ENCODE peak calls at places on chromosomes 2 and 18, in six cellular contexts. D is body of pancreas; Q is breast epithelium; R is uterus; T is naive thymus-derived CD4-positive, alpha-beta T cell; X is MM.1S. C is an unnamed sample.

GRCh38 chr2:8412082-8412481 is 269.8 kb upstream of the ID2 start:
- DNase-seq in R (no peak), X (no peak), Q (no peak), T (no peak), D (peak; percentile 79), C (no peak)

GRCh38 chr2:74250189-74250631 is 51.8 kb downstream of the MTHFD2 start:
- DNase-seq in X (peak; percentile 67), D (peak; percentile 62), T (peak; percentile 54), R (peak; percentile 45), Q (no peak), C (peak; percentile 50)

GRCh38 chr2:132790232-132790755 is 120.3 kb upstream of the LYPD1 start:
- DNase-seq in T (no peak), X (no peak), Q (no peak), D (no peak), R (no peak), C (no peak)

GRCh38 chr2:16729901-16730300 is 64.3 kb upstream of the CYRIA start:
- DNase-seq in Q (no peak), T (no peak), R (no peak), X (no peak), D (no peak), C (no peak)

GRCh38 chr2:225894240-225894980 is 494.9 kb downstream of the NYAP2 start:
- DNase-seq in R (no peak), Q (no peak), D (no peak), X (no peak), T (no peak), C (no peak)

GRCh38 chr2:149418065-149418464 is 87.7 kb downstream of the LYPD6 start:
- DNase-seq in T (no peak), X (no peak), D (no peak), Q (no peak), R (no peak), C (no peak)

GRCh38 chr18:57441395-57441794 is 6.2 kb downstream of the ONECUT2 start:
- DNase-seq in D (no peak), X (no peak), R (no peak), Q (no peak), T (no peak), C (no peak)

GRCh38 chr2:138421971-138422335 is 79.6 kb upstream of the SPOPL start:
- DNase-seq in X (no peak), Q (no peak), T (no peak), R (no peak), D (peak; percentile 5), C (no peak)

GRCh38 chr2:217127744-217128143 is 267.9 kb upstream of the TNP1 start:
- DNase-seq in X (no peak), Q (no peak), T (no peak), R (no peak), D (no peak), C (no peak)

GRCh38 chr18:36017232-36017631 is 44.8 kb downstream of the RMP24 start:
- DNase-seq in T (no peak), Q (no peak), D (no peak), R (no peak), X (no peak), C (no peak)

GRCh38 chr2:50720695-50721314 is 311.1 kb downstream of the NRXN1 start:
- DNase-seq in R (no peak), D (no peak), X (no peak), Q (no peak), T (no peak), C (no peak)

GRCh38 chr18:77422974-77423373 is 173.3 kb downstream of the GALR1 start:
- DNase-seq in X (no peak), T (no peak), D (no peak), R (no peak), Q (no peak), C (no peak)

GRCh38 chr2:67008114-67008513 is 389.0 kb upstream of the ETAA1 start:
- DNase-seq in Q (no peak), R (no peak), D (no peak), X (no peak), T (no peak), C (no peak)

GRCh38 chr2:19799881-19800780 is 101.7 kb downstream of the TTC32 start:
- DNase-seq in D (no peak), T (no peak), R (no peak), Q (no peak), X (no peak), C (no peak)

GRCh38 chr2:172496096-172496709 is 59.7 kb upstream of the PDK1 start:
- DNase-seq in D (no peak), Q (no peak), T (peak; percentile 82), X (no peak), R (no peak), C (no peak)

GRCh38 chr2:178397002-178397605 is 53.9 kb downstream of the PRKRA start:
- DNase-seq in D (no peak), Q (no peak), R (no peak), X (peak; percentile 71), T (peak; percentile 30), C (no peak)

GRCh38 chr2:160167089-160167488 is 33.0 kb downstream of the ITGB6 start:
- DNase-seq in D (no peak), R (no peak), X (no peak), T (no peak), Q (no peak), C (no peak)

GRCh38 chr2:102355526-102356380 is at the start of gene IL18R1:
- DNase-seq in Q (peak; percentile 64), T (peak; percentile 50), R (peak; percentile 76), D (peak; percentile 83), X (peak; percentile 74), C (peak; percentile 71)

GRCh38 chr2:60827369-60827768 is 54.0 kb upstream of the REL start:
- DNase-seq in T (no peak), D (no peak), X (no peak), Q (no peak), R (no peak), C (no peak)

GRCh38 chr18:57002627-57003026 is 144.3 kb upstream of the BOD1L2 start:
- DNase-seq in R (no peak), X (no peak), T (no peak), Q (no peak), D (peak; percentile 10), C (no peak)

GRCh38 chr2:237487496-237487895 is 445 bp downstream of the MLPH start:
- DNase-seq in X (no peak), D (peak; percentile 40), T (no peak), Q (peak; percentile 54), R (no peak), C (no peak)

GRCh38 chr2:237488901-237489860 is 2.1 kb downstream of the MLPH start:
- DNase-seq in D (peak; percentile 72), R (no peak), X (no peak), Q (no peak), T (no peak), C (no peak)

GRCh38 chr2:237486819-237487448 is at the start of gene MLPH:
- DNase-seq in D (peak; percentile 81), T (no peak), X (no peak), R (peak; percentile 63), Q (peak; percentile 78), C (no peak)

GRCh38 chr2:237490009-237490804 is 3.2 kb downstream of the MLPH start:
- DNase-seq in Q (no peak), X (no peak), T (no peak), D (no peak), R (no peak), C (no peak)

DNA sequence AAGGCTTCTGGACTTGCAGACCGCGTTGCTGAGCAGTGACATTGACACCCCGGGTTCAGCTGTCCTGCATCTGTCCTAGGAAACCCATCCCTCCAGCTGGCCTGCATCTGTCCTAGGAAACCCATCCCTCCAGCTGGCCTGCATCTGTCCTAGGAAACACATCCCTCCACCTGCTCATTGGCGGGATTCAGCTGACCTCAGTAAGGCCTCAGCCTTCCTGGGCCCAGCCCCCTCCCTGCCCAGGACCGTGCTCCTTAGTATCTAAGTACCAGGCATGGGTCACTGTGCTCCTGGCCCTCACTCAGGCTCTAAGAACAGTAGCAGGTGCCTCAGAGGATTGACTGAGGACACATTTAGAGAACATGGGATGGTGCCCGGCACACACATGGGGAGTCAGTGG is 1.2 kb downstream of the MLPH start:
- DNase-seq in T (no peak), D (no peak), R (no peak), X (no peak), Q (peak; percentile 51), C (no peak)
- H3K4me3 ChIP-seq in T (no peak overlapping the region), D (no peak overlapping the region), R (no peak overlapping the region), X (no peak overlapping the region), Q (peak overlapping the region; percentile 63), C (no peak overlapping the region)

DNA sequence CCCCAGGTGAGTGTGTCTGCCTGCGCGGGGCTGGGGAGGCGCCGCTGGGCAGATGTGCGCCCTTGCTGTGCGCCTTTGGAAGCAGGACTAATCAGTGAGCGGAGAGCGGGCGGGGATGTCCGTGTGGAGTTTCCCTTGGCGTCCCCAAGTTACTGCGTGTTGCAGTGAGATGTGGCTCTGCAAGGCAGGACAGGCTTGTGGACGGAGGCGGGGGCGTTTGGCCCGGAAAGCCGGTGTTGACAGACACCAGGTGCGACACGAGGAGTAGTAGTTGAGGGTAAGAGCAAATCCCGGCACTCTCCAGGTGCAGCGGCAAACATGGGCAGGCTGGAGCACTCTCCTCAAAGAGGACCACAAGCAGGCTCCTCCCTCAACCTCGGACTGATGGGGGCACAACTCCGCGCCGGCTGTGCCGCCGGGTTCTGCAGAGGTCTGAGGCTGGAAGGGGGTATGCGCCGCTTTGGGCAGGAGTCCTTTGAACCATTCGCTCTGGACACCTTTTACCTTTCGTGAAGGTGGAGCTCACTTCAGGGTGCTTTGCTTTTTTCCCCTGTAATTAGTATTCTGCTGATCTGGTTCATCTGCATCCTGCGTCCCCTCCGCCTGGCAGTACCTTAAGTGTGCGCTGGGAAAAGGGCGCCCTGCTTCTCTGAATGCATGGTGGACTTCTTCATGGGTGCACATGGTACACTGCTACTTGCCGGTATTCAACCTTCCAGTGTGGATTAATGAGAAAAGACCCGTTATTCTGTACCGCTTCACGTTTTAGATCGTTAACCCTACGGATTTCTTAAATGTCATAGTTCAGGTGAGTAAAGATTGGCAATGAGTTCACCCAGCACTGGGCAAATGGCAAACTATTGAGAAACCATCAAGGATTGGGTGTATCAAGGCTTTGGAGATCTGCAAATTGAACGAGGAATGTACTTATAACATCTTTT is 603 bp downstream of the CDH7 start:
- DNase-seq in Q (no peak), X (no peak), T (no peak), D (no peak), R (no peak), C (no peak)
- H3K27me3 ChIP-seq in Q (peaks cover 24% of the 10 kb centered on the region), X (no peaks in the 10 kb centered on the region), T (no peaks in the 10 kb centered on the region), D (no peaks in the 10 kb centered on the region), R (no peaks in the 10 kb centered on the region), C (peaks cover 16% of the 10 kb centered on the region)

GRCh38 chr18:48934400-48934707 is 16.4 kb downstream of the SMAD7 start:
- DNase-seq in R (no peak), D (no peak), Q (no peak), X (no peak), T (no peak), C (no peak)

GRCh38 chr18:48932462-48932818 is 18.3 kb downstream of the SMAD7 start:
- DNase-seq in R (no peak), T (no peak), Q (no peak), X (no peak), D (no peak), C (no peak)

GRCh38 chr18:48934708-48935432 is 15.9 kb downstream of the SMAD7 start:
- DNase-seq in X (peak; percentile 91), T (no peak), D (peak; percentile 62), Q (peak; percentile 67), R (no peak), C (peak; percentile 69)

GRCh38 chr18:48932822-48933510 is 17.8 kb downstream of the SMAD7 start:
- DNase-seq in X (no peak), D (peak; percentile 28), R (no peak), T (no peak), Q (no peak), C (no peak)

GRCh38 chr18:48933578-48934399 is 17.0 kb downstream of the SMAD7 start:
- DNase-seq in R (no peak), T (no peak), Q (no peak), D (peak; percentile 27), X (peak; percentile 59), C (no peak)
- H3K4me3 ChIP-seq in R (no peak overlapping the region), T (no peak overlapping the region), Q (peak overlapping the region; percentile 13), D (no peak overlapping the region), X (peak overlapping the region; percentile 54), C (peak overlapping the region; percentile 28)

GRCh38 chr2:233980955-233981555 is 63.9 kb downstream of the TRPM8 start:
- DNase-seq in R (no peak), T (no peak), D (no peak), X (no peak), Q (no peak), C (no peak)
- H3K27me3 ChIP-seq in R (no peaks in the 10 kb centered on the region), T (no peaks in the 10 kb centered on the region), D (no peaks in the 10 kb centered on the region), X (no peaks in the 10 kb centered on the region), Q (no peaks in the 10 kb centered on the region), C (peaks cover 10% of the 10 kb centered on the region)

C was measured in adrenal gland.